ENCODE peak calls at places on chromosomes 7 and 10, in ten cellular contexts. U is cardiac fibroblast; J is ascending aorta; K is spleen; S is AG09309; V is brain microvascular endothelial cell; R is endothelial cell; B is lung; T is cardiac muscle cell; X is CD8-positive, alpha-beta T cell. E is an unnamed sample.

GRCh38 chr10:56622335-56622973 is 261.4 kb upstream of the ZWINT start:
- DNase-seq in R (no peak), S (no peak), K (no peak), B (no peak), V (no peak), X (no peak), U (no peak), J (no peak), T (no peak), E (peak)

GRCh38 chr7:114901771-114902170 is 20.1 kb upstream of the MDFIC start:
- DNase-seq in U (peak), T (peak), X (no peak), B (no peak), S (no peak), K (no peak), J (no peak), V (peak), R (no peak), E (no peak)

GRCh38 chr10:23194966-23195845 is 3.1 kb downstream of the PTF1A start:
- DNase-seq in X (no peak), U (no peak), J (no peak), K (no peak), R (no peak), B (no peak), V (no peak), S (no peak), T (no peak), E (no peak)

GRCh38 chr7:80054356-80054755 is 80.3 kb upstream of the GNAI1 start:
- DNase-seq in K (no peak), V (no peak), X (no peak), S (no peak), T (peak), R (no peak), U (peak), J (no peak), B (no peak), E (no peak)

GRCh38 chr10:93652857-93653256 is 40.5 kb downstream of the PDE6C start:
- DNase-seq in X (no peak), U (peak), K (no peak), S (no peak), R (no peak), J (no peak), T (peak), V (peak), B (no peak), E (no peak)

GRCh38 chr10:3339121-3339520 is 166.5 kb upstream of the PITRM1 start:
- DNase-seq in X (no peak), U (no peak), S (no peak), V (no peak), T (no peak), B (no peak), R (no peak), J (no peak), K (peak), E (no peak)

GRCh38 chr7:96527133-96527827 is 182.4 kb downstream of the SEM1 start:
- DNase-seq in R (no peak), X (no peak), B (no peak), U (no peak), S (no peak), T (no peak), V (no peak), J (no peak), K (no peak), E (no peak)

GRCh38 chr7:152759655-152760383 is at the start of gene ACTR3B:
- DNase-seq in T (peak), J (peak), S (peak), B (peak), K (peak), V (peak), X (peak), R (peak), U (peak), E (peak)

GRCh38 chr10:53839437-53840039 is 961.5 kb downstream of the PCDH15 start:
- DNase-seq in K (no peak), R (no peak), B (no peak), X (no peak), S (no peak), U (peak), J (no peak), T (peak), V (no peak), E (no peak)

GRCh38 chr10:2334542-2334941 is 597.2 kb upstream of the ADARB2 start:
- DNase-seq in V (no peak), X (no peak), J (no peak), T (no peak), B (no peak), K (no peak), U (no peak), R (no peak), S (no peak), E (no peak)

GRCh38 chr10:16520900-16521299 is 779 bp downstream of the C1QL3 start:
- DNase-seq in B (no peak), T (peak), S (no peak), J (no peak), K (peak), V (no peak), R (peak), U (peak), X (no peak), E (peak)

GRCh38 chr10:114616516-114616915 is 41.6 kb downstream of the ABLIM1 start:
- DNase-seq in S (no peak), X (no peak), T (no peak), U (no peak), V (no peak), J (no peak), R (no peak), B (no peak), K (no peak), E (no peak)

GRCh38 chr7:123329988-123330643 is 130.3 kb upstream of the SLC13A1 start:
- DNase-seq in S (no peak), T (no peak), J (no peak), K (no peak), V (no peak), U (no peak), B (no peak), R (no peak), X (no peak), E (no peak)

GRCh38 chr7:151459726-151460473 is 20.0 kb upstream of the CRYGN start:
- DNase-seq in S (peak), V (peak), U (peak), J (peak), X (no peak), B (peak), K (no peak), R (no peak), T (peak), E (no peak)

GRCh38 chr7:56106108-56107073 is at the start of gene CHCHD2:
- DNase-seq in T (peak), J (peak), U (peak), R (no peak), B (peak), S (peak), K (peak), V (peak), X (peak), E (peak)

GRCh38 chr7:111026806-111027205 is 64.1 kb upstream of the LRRN3 start:
- DNase-seq in V (no peak), T (no peak), J (no peak), K (no peak), X (no peak), R (no peak), S (no peak), U (no peak), B (no peak), E (no peak)

GRCh38 chr7:99563650-99564049 is 5.2 kb downstream of the ZNF655 start:
- DNase-seq in B (no peak), X (no peak), V (peak), K (no peak), R (no peak), J (no peak), U (peak), S (peak), T (peak), E (no peak)

GRCh38 chr10:3832022-3832786 is 47.2 kb upstream of the KLF6 start:
- DNase-seq in V (no peak), X (no peak), S (no peak), T (no peak), J (no peak), R (no peak), K (no peak), U (no peak), B (no peak), E (no peak)

GRCh38 chr7:128710391-128710930 is 28.7 kb upstream of the CALU start:
- DNase-seq in V (no peak), T (peak), K (no peak), B (no peak), U (peak), J (no peak), X (no peak), R (no peak), S (no peak), E (no peak)

GRCh38 chr10:126115861-126116260 is 219.5 kb downstream of the FANK1 start:
- DNase-seq in J (no peak), B (no peak), S (no peak), R (no peak), U (no peak), T (no peak), X (no peak), V (no peak), K (no peak), E (no peak)

GRCh38 chr10:95312986-95313495 is 22.2 kb upstream of the PDLIM1 start:
- DNase-seq in U (no peak), K (no peak), X (no peak), B (no peak), R (no peak), J (no peak), T (no peak), V (no peak), S (no peak), E (no peak)

GRCh38 chr7:113085781-113086390 is 741 bp downstream of the GPR85 start:
- DNase-seq in K (no peak), R (peak), B (no peak), X (no peak), J (no peak), V (no peak), S (no peak), T (peak), U (peak), E (peak)

GRCh38 chr7:86437951-86438450 is 205.7 kb upstream of the GRM3 start:
- DNase-seq in U (no peak), B (no peak), R (no peak), S (no peak), V (no peak), X (no peak), J (no peak), K (no peak), T (no peak), E (no peak)

GRCh38 chr10:121481222-121481621 is 117.0 kb downstream of the FGFR2 start:
- DNase-seq in T (peak), S (no peak), B (no peak), R (no peak), K (no peak), U (no peak), V (no peak), J (no peak), X (no peak), E (no peak)

GRCh38 chr10:123459371-123460224 is 206.6 kb upstream of the GPR26 start:
- DNase-seq in X (no peak), K (no peak), U (no peak), T (no peak), S (no peak), V (no peak), J (no peak), R (no peak), B (no peak), E (no peak)

GRCh38 chr7:141193066-141193465 is 119.2 kb downstream of the TMEM178B start:
- DNase-seq in V (no peak), T (no peak), S (no peak), U (no peak), X (no peak), R (no peak), J (no peak), K (no peak), B (no peak), E (no peak)

GRCh38 chr10:3293536-3294431 is 121.2 kb upstream of the PITRM1 start:
- DNase-seq in V (no peak), B (no peak), S (peak), U (no peak), K (no peak), R (no peak), X (no peak), T (no peak), J (no peak), E (no peak)

GRCh38 chr7:28052933-28053332 is 127.7 kb downstream of the JAZF1 start:
- DNase-seq in J (no peak), T (peak), B (no peak), V (no peak), X (no peak), U (peak), S (no peak), R (no peak), K (no peak), E (no peak)

GRCh38 chr7:87784424-87784823 is 91.7 kb downstream of the SLC25A40 start:
- DNase-seq in T (peak), K (no peak), S (no peak), U (peak), J (no peak), B (no peak), V (peak), R (no peak), X (no peak), E (no peak)

GRCh38 chr7:53446170-53446569 is 410.7 kb downstream of the POM121L12 start:
- DNase-seq in V (no peak), T (no peak), J (no peak), S (no peak), R (no peak), B (no peak), U (no peak), X (no peak), K (no peak), E (no peak)

GRCh38 chr7:28649189-28649588 is 236.9 kb downstream of the CREB5 start:
- DNase-seq in J (no peak), V (no peak), B (no peak), X (no peak), S (no peak), R (no peak), U (no peak), T (no peak), K (no peak), E (no peak)

GRCh38 chr7:20331231-20331880 is 656 bp downstream of the ITGB8 start:
- DNase-seq in X (no peak), V (peak), T (peak), K (peak), B (peak), U (peak), S (no peak), J (no peak), R (peak), E (peak)

GRCh38 chr10:81920213-81920829 is 45.3 kb downstream of the NRG3 start:
- DNase-seq in J (no peak), K (no peak), X (no peak), U (peak), V (no peak), R (peak), T (no peak), B (no peak), S (no peak), E (peak)

GRCh38 chr7:25624837-25625236 is 396.6 kb upstream of the NPVF start:
- DNase-seq in U (no peak), V (peak), X (no peak), S (no peak), T (peak), J (no peak), B (no peak), K (no peak), R (no peak), E (no peak)

GRCh38 chr10:44386546-44387052 is 1.7 kb upstream of the CXCL12 start:
- DNase-seq in B (no peak), J (no peak), V (peak), R (peak), K (peak), S (no peak), T (peak), U (peak), X (no peak), E (peak)

GRCh38 chr7:149864751-149865150 is 9.0 kb upstream of the ATP6V0E2 start:
- DNase-seq in U (no peak), V (no peak), T (no peak), S (no peak), B (no peak), K (no peak), X (no peak), R (no peak), J (no peak), E (no peak)

GRCh38 chr7:31100445-31100844 is 48.3 kb downstream of the ADCYAP1R1 start:
- DNase-seq in B (no peak), K (no peak), T (peak), X (no peak), R (no peak), J (no peak), V (peak), S (no peak), U (peak), E (no peak)

GRCh38 chr7:128032605-128033235 is 1.5 kb upstream of the LRRC4 start:
- DNase-seq in K (peak), J (no peak), V (no peak), B (no peak), X (no peak), T (peak), U (peak), R (no peak), S (no peak), E (peak)

GRCh38 chr10:133520193-133520738 is 6.9 kb upstream of the CYP2E1 start:
- DNase-seq in V (peak), B (peak), R (peak), U (peak), X (peak), T (peak), J (no peak), K (peak), S (no peak), E (peak)
- TF ChIP-seq CTCF in V (peak), B (peak), R (peak), U (peak), X (peak), T (peak), J (peak), K (peak), S (peak), E (peak)

DNA sequence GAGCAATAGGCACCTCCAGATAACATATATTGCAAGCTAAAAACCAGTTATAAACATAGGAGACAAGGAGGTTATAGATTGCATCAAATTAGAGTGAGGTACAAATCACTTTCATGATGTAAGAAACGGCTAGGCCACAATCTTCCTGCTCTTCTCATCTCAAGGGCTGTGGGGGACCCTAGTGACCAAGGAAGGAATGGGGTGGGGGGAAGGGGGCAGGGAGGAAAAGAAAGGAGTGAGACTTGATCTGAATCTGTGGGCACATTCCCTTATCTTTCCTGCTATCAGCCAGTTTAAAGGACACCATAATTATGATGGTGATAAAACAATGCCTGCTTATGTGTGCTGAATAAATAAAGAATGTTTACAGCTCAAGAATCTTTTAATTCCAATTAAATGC is 2.5 kb downstream of the SKIDA1 start:
- DNase-seq in J (no peak), V (no peak), S (no peak), R (no peak), U (no peak), T (no peak), B (no peak), X (no peak), K (no peak), E (no peak)
- TF ChIP-seq CTCF in J (no peak), V (peak), S (no peak), R (no peak), U (no peak), T (no peak), B (no peak), X (no peak), K (no peak), E (no peak)

GRCh38 chr7:42128703-42129102 is 108.3 kb downstream of the GLI3 start:
- DNase-seq in X (no peak), K (no peak), V (no peak), J (no peak), U (peak), T (peak), S (no peak), B (no peak), R (peak), E (no peak)
- TF ChIP-seq CTCF in X (no peak), K (no peak), V (peak), J (no peak), U (peak), T (peak), S (peak), B (no peak), R (no peak), E (no peak)

GRCh38 chr10:100826983-100827818 is 81.8 kb downstream of the PAX2 start:
- DNase-seq in R (no peak), J (no peak), T (no peak), S (no peak), U (no peak), X (peak), B (peak), V (no peak), K (peak), E (peak)
- TF ChIP-seq CTCF in R (no peak), J (no peak), T (peak), S (no peak), U (no peak), X (no peak), B (no peak), V (peak), K (peak), E (peak)

GRCh38 chr10:69965919-69966662 is 86.6 kb upstream of the MACROH2A2 start:
- DNase-seq in S (no peak), B (peak), K (no peak), U (no peak), R (no peak), V (no peak), X (no peak), T (peak), J (no peak), E (no peak)

GRCh38 chr10:69965086-69965485 is 87.6 kb upstream of the MACROH2A2 start:
- DNase-seq in U (no peak), S (no peak), K (no peak), J (no peak), X (no peak), R (no peak), T (no peak), B (no peak), V (no peak), E (no peak)

GRCh38 chr10:69969961-69970360 is 82.7 kb upstream of the MACROH2A2 start:
- DNase-seq in B (peak), X (no peak), S (no peak), R (no peak), U (no peak), K (no peak), T (no peak), J (no peak), V (no peak), E (no peak)

GRCh38 chr10:69972951-69973350 is 79.7 kb upstream of the MACROH2A2 start:
- DNase-seq in B (no peak), S (peak), R (no peak), J (no peak), X (no peak), T (no peak), U (no peak), V (peak), K (no peak), E (no peak)

DNA sequence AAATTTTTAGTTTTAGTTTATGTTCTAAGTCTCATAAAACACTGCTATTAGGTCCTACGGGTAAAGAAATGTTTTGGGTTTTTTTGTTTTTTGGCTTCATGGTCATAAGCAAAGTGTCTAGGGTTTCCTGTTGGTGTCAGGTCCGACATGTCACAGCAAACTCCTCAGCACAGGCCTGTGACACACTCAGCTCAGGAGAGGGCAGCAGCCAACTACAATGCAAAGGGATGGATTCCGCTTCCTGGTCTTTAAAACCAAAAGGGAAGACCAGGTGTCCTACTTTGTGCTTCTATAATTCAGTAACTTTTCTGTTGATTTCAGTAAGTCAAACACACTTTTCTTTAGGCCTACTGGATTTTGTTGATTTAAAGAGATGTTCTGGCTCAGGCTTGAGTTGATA is 83.8 kb upstream of the MACROH2A2 start:
- DNase-seq in B (no peak), J (no peak), R (no peak), S (no peak), K (no peak), T (no peak), X (no peak), V (no peak), U (no peak), E (no peak)
- TF ChIP-seq CTCF in B (no peak), J (no peak), R (no peak), S (peak), K (no peak), T (no peak), X (no peak), V (peak), U (peak), E (no peak)

DNA sequence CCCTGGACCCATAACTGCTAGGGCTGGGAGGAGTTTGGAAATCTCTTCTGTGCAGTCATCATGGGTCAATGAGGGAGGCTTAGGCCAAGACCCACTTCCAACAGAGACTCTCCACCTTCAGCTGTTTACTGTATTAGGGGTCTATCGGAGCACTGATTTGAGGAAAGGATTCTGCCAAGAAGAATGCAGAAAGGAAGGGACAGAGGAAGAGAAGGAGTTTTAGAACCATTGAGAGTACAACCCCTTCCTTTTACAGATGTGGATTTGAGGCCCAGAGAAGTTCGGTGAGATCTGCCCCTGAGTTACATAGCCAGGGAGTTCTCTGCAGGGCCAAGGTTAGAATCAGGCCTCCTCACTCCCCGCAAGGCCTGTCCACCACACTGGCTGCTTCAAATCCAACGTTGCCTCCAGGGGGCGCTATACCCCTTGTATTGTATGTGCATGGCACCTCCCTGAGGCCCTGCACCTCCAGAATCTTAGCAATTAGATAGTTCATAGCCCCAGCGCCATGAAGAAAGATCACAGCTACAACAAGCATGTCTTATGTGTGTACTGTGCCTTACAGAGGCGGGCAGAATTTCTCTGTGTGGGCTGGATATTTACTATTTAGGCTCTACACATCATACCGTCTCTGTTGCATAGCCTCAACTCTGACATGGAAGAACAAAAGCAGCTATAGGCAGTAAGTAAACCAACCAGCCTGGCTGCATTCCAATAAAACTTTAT is 246.8 kb downstream of the SKIDA1 start:
- DNase-seq in S (peak), J (peak), B (peak), U (peak), K (peak), V (peak), T (peak), X (peak), R (peak), E (peak)
- TF ChIP-seq CTCF in S (peak), J (peak), B (peak), U (peak), K (peak), V (peak), T (peak), X (peak), R (peak), E (peak)

E was measured in GM13976.